ENCODE peak calls at places on chromosomes 7 and 10, in six cellular contexts. F is lower leg skin, Q is transverse colon, L is tibial nerve, I is heart left ventricle, Z is HepG2. X is an unnamed sample.

GRCh38 chr7:93307131-93307660 is 75.0 kb downstream of the VPS50 start:
- DNase-seq in F (no peak), Q (no peak), L (no peak), I (no peak), Z (peak), X (no peak)

GRCh38 chr10:85224366-85224960 is 896.1 kb downstream of the CCSER2 start:
- DNase-seq in F (no peak), Q (no peak), L (no peak), I (no peak), Z (peak), X (no peak)

GRCh38 chr7:29285451-29285807 is 90.9 kb downstream of the CHN2 start:
- DNase-seq in F (no peak), Q (no peak), L (no peak), I (no peak), Z (peak), X (no peak)

GRCh38 chr10:97319671-97320479 is 804 bp downstream of the FRAT1 start:
- DNase-seq in F (no peak), Q (peak), L (peak), I (peak), Z (peak), X (peak)

GRCh38 chr10:49106451-49106850 is 8.9 kb downstream of the VSTM4 start:
- DNase-seq in F (no peak), Q (no peak), L (peak), I (peak), Z (no peak), X (no peak)

GRCh38 chr7:101950450-101951119 is 133.2 kb downstream of the CUX1 start:
- DNase-seq in F (no peak), Q (no peak), L (no peak), I (no peak), Z (no peak), X (no peak)

GRCh38 chr7:21454182-21454581 is 26.3 kb downstream of the SP4 start:
- DNase-seq in F (no peak), Q (no peak), L (no peak), I (no peak), Z (no peak), X (no peak)

GRCh38 chr7:84528756-84529479 is 334.3 kb upstream of the SEMA3A start:
- DNase-seq in F (no peak), Q (no peak), L (no peak), I (no peak), Z (no peak), X (no peak)

GRCh38 chr10:69660296-69660695 is 30.2 kb downstream of the FAM241B start:
- DNase-seq in F (no peak), Q (no peak), L (no peak), I (no peak), Z (no peak), X (no peak)

GRCh38 chr7:90816511-90817142 is 220.5 kb downstream of the CDK14 start:
- DNase-seq in F (no peak), Q (no peak), L (no peak), I (no peak), Z (peak), X (no peak)

GRCh38 chr7:27201231-27202017 is 1.5 kb upstream of the HOXA13 start:
- DNase-seq in F (no peak), Q (no peak), L (no peak), I (no peak), Z (no peak), X (no peak)

GRCh38 chr10:44961231-44961571 is 1.6 kb downstream of the RASSF4 start:
- DNase-seq in F (peak), Q (no peak), L (no peak), I (no peak), Z (no peak), X (no peak)

GRCh38 chr7:16803881-16804673 is 722 bp downstream of the AGR2 start:
- DNase-seq in F (no peak), Q (peak), L (no peak), I (no peak), Z (peak), X (no peak)

GRCh38 chr10:101120884-101121660 is 10.0 kb upstream of the TLX1 start:
- DNase-seq in F (no peak), Q (peak), L (no peak), I (no peak), Z (no peak), X (peak)

GRCh38 chr10:48976208-48976607 is 36.6 kb upstream of the LRRC18 start:
- DNase-seq in F (no peak), Q (no peak), L (no peak), I (peak), Z (peak), X (no peak)

GRCh38 chr7:65269150-65269856 is 104.4 kb upstream of the ZNF92 start:
- DNase-seq in F (no peak), Q (no peak), L (no peak), I (no peak), Z (peak), X (peak)

GRCh38 chr10:43944742-43945730 is 296.4 kb upstream of the ZNF32 start:
- DNase-seq in F (peak), Q (no peak), L (peak), I (peak), Z (no peak), X (no peak)

GRCh38 chr10:109875151-109875568 is 48.2 kb downstream of the XPNPEP1 start:
- DNase-seq in F (no peak), Q (no peak), L (no peak), I (no peak), Z (no peak), X (no peak)

GRCh38 chr7:135117096-135117495 is 30.8 kb upstream of the TMEM140 start:
- DNase-seq in F (no peak), Q (no peak), L (no peak), I (no peak), Z (no peak), X (no peak)
- TF ChIP-seq CTCF in F (no peak), Q (no peak), L (no peak), I (no peak), Z (no peak), X (no peak)

DNA sequence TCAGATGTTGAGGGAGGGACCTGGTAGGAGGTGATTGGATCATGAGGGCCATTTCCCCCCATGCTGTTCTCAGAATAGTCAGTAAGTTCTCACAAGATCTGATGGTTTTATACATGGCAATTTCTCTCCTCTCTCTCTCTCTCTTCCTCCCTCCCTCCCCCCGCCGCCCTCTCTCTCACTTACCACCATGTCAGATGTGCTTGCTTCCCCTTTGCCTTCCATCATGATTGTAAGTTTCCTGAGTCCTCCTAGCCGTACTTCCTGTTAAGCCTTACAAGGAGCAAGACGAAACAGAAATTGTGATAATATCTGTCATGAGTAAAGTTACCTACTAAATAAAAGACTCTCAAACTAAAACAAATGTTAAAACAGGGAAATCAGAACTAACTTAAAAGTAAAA is 19.9 kb upstream of the GPR141 start:
- DNase-seq in F (no peak), Q (no peak), L (no peak), I (no peak), Z (no peak), X (no peak)
- TF ChIP-seq POLR2A in F (no peak), Q (no peak), L (no peak), I (no peak), Z (no peak), X (no peak)

GRCh38 chr10:119326167-119326566 is 118.8 kb downstream of the GRK5 start:
- DNase-seq in F (no peak), Q (no peak), L (no peak), I (no peak), Z (no peak), X (no peak)

GRCh38 chr10:119323085-119323670 is 115.8 kb downstream of the GRK5 start:
- DNase-seq in F (no peak), Q (no peak), L (no peak), I (no peak), Z (peak), X (no peak)

GRCh38 chr10:119328222-119328621 is 120.9 kb downstream of the GRK5 start:
- DNase-seq in F (no peak), Q (no peak), L (no peak), I (no peak), Z (no peak), X (no peak)

GRCh38 chr10:119327096-119327745 is 119.8 kb downstream of the GRK5 start:
- DNase-seq in F (no peak), Q (no peak), L (no peak), I (no peak), Z (no peak), X (no peak)

DNA sequence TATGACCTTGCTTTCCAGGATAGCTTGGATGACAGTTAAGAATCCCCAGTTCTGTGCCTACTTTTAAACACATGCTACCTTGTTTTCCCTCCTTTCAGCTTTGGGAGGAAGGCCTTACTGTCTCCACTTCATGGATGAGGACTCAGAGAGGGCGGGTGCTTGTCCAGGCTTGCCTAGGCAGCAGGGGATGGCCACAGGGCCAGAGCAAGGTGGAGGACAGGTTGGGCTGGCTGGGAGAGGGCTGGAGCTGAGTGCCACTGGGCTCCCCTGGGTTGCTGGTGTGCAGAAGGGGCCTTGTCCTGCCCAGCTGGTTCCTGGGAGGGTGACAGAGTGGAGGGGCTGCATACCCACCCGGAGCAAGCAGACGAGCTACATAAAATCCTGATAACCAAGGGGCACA is 117.8 kb downstream of the GRK5 start:
- DNase-seq in F (no peak), Q (no peak), L (no peak), I (no peak), Z (no peak), X (no peak)
- H3K4me3 ChIP-seq in F (no peak), Q (no peak), L (no peak), I (no peak), Z (no peak), X (no peak)

GRCh38 chr7:51307811-51308737 is 8.5 kb downstream of the COBL start:
- DNase-seq in F (no peak), Q (no peak), L (no peak), I (no peak), Z (no peak), X (no peak)

GRCh38 chr7:51308738-51309102 is 7.9 kb downstream of the COBL start:
- DNase-seq in F (no peak), Q (no peak), L (no peak), I (no peak), Z (no peak), X (no peak)

GRCh38 chr7:51310131-51310583 is 6.5 kb downstream of the COBL start:
- DNase-seq in F (no peak), Q (no peak), L (no peak), I (no peak), Z (no peak), X (no peak)

GRCh38 chr7:51311166-51311565 is 5.4 kb downstream of the COBL start:
- DNase-seq in F (no peak), Q (no peak), L (no peak), I (no peak), Z (no peak), X (no peak)

GRCh38 chr7:51309361-51310130 is 7.1 kb downstream of the COBL start:
- DNase-seq in F (no peak), Q (no peak), L (no peak), I (no peak), Z (no peak), X (no peak)
- TF ChIP-seq CTCF in F (no peak), Q (no peak), L (no peak), I (no peak), Z (no peak), X (no peak)